ENCODE peak calls at places on chromosomes 16 and 17, in seven cellular contexts. One of them, this sample, is unnamed.

GRCh38 chr17:8746501-8747236 is 2.0 kb upstream of the CCDC42 start:
- DNase-seq in neuronal stem cell: no peak
- DNase-seq in mesenchymal stem cell: peak; percentile 29
- DNase-seq in H1: no peak
- DNase-seq in H9: peak; percentile 23
- DNase-seq in trophoblast cell: peak; percentile 42
- DNase-seq in IMR-90: peak; percentile 5
- DNase-seq in this sample: peak; percentile 57

GRCh38 chr17:4357030-4357635 is 9.3 kb downstream of the UBE2G1 start:
- DNase-seq in trophoblast cell: no peak
- DNase-seq in mesenchymal stem cell: no peak
- DNase-seq in H1: no peak
- DNase-seq in H9: no peak
- DNase-seq in IMR-90: no peak
- DNase-seq in neuronal stem cell: no peak
- DNase-seq in this sample: peak; percentile 52

GRCh38 chr17:74816883-74817620 is 40.9 kb upstream of the NAT9 start:
- DNase-seq in neuronal stem cell: no peak
- DNase-seq in H1: no peak
- DNase-seq in IMR-90: no peak
- DNase-seq in mesenchymal stem cell: no peak
- DNase-seq in trophoblast cell: no peak
- DNase-seq in H9: no peak
- DNase-seq in this sample: no peak

GRCh38 chr16:576823-577201 is 7.0 kb downstream of the PIGQ start:
- DNase-seq in IMR-90: no peak
- DNase-seq in H1: peak; percentile 65
- DNase-seq in neuronal stem cell: no peak
- DNase-seq in mesenchymal stem cell: no peak
- DNase-seq in H9: peak; percentile 73
- DNase-seq in trophoblast cell: no peak
- DNase-seq in this sample: peak; percentile 58

GRCh38 chr17:48727415-48728175 is 955 bp downstream of the HOXB13 start:
- DNase-seq in trophoblast cell: no peak
- DNase-seq in mesenchymal stem cell: no peak
- DNase-seq in neuronal stem cell: no peak
- DNase-seq in IMR-90: no peak
- DNase-seq in H1: no peak
- DNase-seq in H9: no peak
- DNase-seq in this sample: no peak

GRCh38 chr16:22321340-22322001 is 24.3 kb downstream of the POLR3E start:
- DNase-seq in IMR-90: peak; percentile 70
- DNase-seq in H9: peak; percentile 75
- DNase-seq in mesenchymal stem cell: peak; percentile 60
- DNase-seq in neuronal stem cell: peak; percentile 67
- DNase-seq in trophoblast cell: peak; percentile 63
- DNase-seq in H1: peak; percentile 80
- DNase-seq in this sample: peak; percentile 74

GRCh38 chr17:74852237-74853047 is 7.2 kb downstream of the GRIN2C start:
- DNase-seq in mesenchymal stem cell: no peak
- DNase-seq in neuronal stem cell: peak; percentile 80
- DNase-seq in IMR-90: no peak
- DNase-seq in H1: peak; percentile 86
- DNase-seq in H9: peak; percentile 98
- DNase-seq in trophoblast cell: no peak
- DNase-seq in this sample: peak; percentile 95

GRCh38 chr16:49547448-49547847 is 173.8 kb downstream of the C16orf78 start:
- DNase-seq in neuronal stem cell: no peak
- DNase-seq in IMR-90: no peak
- DNase-seq in H1: no peak
- DNase-seq in mesenchymal stem cell: no peak
- DNase-seq in H9: no peak
- DNase-seq in trophoblast cell: no peak
- DNase-seq in this sample: no peak

GRCh38 chr17:79986441-79987186 is 49.1 kb downstream of the TBC1D16 start:
- DNase-seq in trophoblast cell: no peak
- DNase-seq in H1: no peak
- DNase-seq in neuronal stem cell: no peak
- DNase-seq in mesenchymal stem cell: no peak
- DNase-seq in IMR-90: peak; percentile 67
- DNase-seq in H9: no peak
- DNase-seq in this sample: no peak

GRCh38 chr16:14334366-14335105 is 263.4 kb downstream of the MRTFB start:
- DNase-seq in H1: no peak
- DNase-seq in trophoblast cell: peak; percentile 90
- DNase-seq in IMR-90: no peak
- DNase-seq in neuronal stem cell: no peak
- DNase-seq in H9: no peak
- DNase-seq in mesenchymal stem cell: no peak
- DNase-seq in this sample: no peak

GRCh38 chr17:55348749-55349354 is 72.8 kb downstream of the MMD start:
- DNase-seq in H1: peak; percentile 57
- DNase-seq in neuronal stem cell: peak; percentile 33
- DNase-seq in mesenchymal stem cell: peak; percentile 56
- DNase-seq in H9: peak; percentile 58
- DNase-seq in IMR-90: peak; percentile 43
- DNase-seq in trophoblast cell: peak; percentile 22
- DNase-seq in this sample: peak; percentile 50

GRCh38 chr17:65055708-65056638 is 567 bp downstream of the GNA13 start:
- DNase-seq in mesenchymal stem cell: peak; percentile 68
- DNase-seq in IMR-90: peak; percentile 22
- DNase-seq in H1: no peak
- DNase-seq in H9: peak; percentile 51
- DNase-seq in neuronal stem cell: no peak
- DNase-seq in trophoblast cell: peak; percentile 60
- DNase-seq in this sample: peak; percentile 59

GRCh38 chr17:79942591-79943353 is 92.9 kb downstream of the TBC1D16 start:
- DNase-seq in IMR-90: peak; percentile 18
- DNase-seq in trophoblast cell: no peak
- DNase-seq in H1: no peak
- DNase-seq in mesenchymal stem cell: no peak
- DNase-seq in H9: peak; percentile 31
- DNase-seq in neuronal stem cell: no peak
- DNase-seq in this sample: no peak

GRCh38 chr17:63095879-63096278 is 129.8 kb downstream of the TANC2 start:
- DNase-seq in IMR-90: peak; percentile 8
- DNase-seq in H9: no peak
- DNase-seq in H1: no peak
- DNase-seq in neuronal stem cell: no peak
- DNase-seq in trophoblast cell: no peak
- DNase-seq in mesenchymal stem cell: no peak
- DNase-seq in this sample: no peak

GRCh38 chr17:81018044-81018802 is 16.7 kb upstream of the BAIAP2 start:
- DNase-seq in mesenchymal stem cell: peak; percentile 52
- DNase-seq in IMR-90: peak; percentile 63
- DNase-seq in trophoblast cell: no peak
- DNase-seq in H9: no peak
- DNase-seq in H1: no peak
- DNase-seq in neuronal stem cell: peak; percentile 49
- DNase-seq in this sample: no peak

GRCh38 chr16:22297114-22297870 is at the start of gene POLR3E:
- DNase-seq in trophoblast cell: peak; percentile 98
- DNase-seq in H1: peak; percentile 100
- DNase-seq in IMR-90: peak; percentile 95
- DNase-seq in mesenchymal stem cell: peak; percentile 97
- DNase-seq in neuronal stem cell: peak; percentile 100
- DNase-seq in H9: peak; percentile 98
- DNase-seq in this sample: peak; percentile 98

GRCh38 chr16:12646490-12647274 is 157.0 kb downstream of the CPPED1 start:
- DNase-seq in trophoblast cell: no peak
- DNase-seq in neuronal stem cell: no peak
- DNase-seq in H9: no peak
- DNase-seq in H1: no peak
- DNase-seq in IMR-90: no peak
- DNase-seq in mesenchymal stem cell: peak; percentile 20
- DNase-seq in this sample: peak; percentile 75

GRCh38 chr17:72193395-72194106 is 72.7 kb downstream of the SOX9 start:
- DNase-seq in trophoblast cell: no peak
- DNase-seq in mesenchymal stem cell: no peak
- DNase-seq in IMR-90: peak; percentile 69
- DNase-seq in H1: no peak
- DNase-seq in neuronal stem cell: no peak
- DNase-seq in H9: no peak
- DNase-seq in this sample: no peak

GRCh38 chr16:88063201-88063773 is 112.1 kb downstream of the BANP start:
- DNase-seq in IMR-90: peak; percentile 85
- DNase-seq in H9: no peak
- DNase-seq in trophoblast cell: no peak
- DNase-seq in neuronal stem cell: no peak
- DNase-seq in H1: no peak
- DNase-seq in mesenchymal stem cell: peak; percentile 9
- DNase-seq in this sample: no peak

GRCh38 chr16:27431773-27432599 is 30.0 kb downstream of the IL21R start:
- DNase-seq in IMR-90: peak; percentile 45
- DNase-seq in H1: peak; percentile 32
- DNase-seq in mesenchymal stem cell: peak; percentile 6
- DNase-seq in trophoblast cell: peak; percentile 88
- DNase-seq in H9: peak; percentile 15
- DNase-seq in neuronal stem cell: no peak
- DNase-seq in this sample: peak; percentile 50

DNA sequence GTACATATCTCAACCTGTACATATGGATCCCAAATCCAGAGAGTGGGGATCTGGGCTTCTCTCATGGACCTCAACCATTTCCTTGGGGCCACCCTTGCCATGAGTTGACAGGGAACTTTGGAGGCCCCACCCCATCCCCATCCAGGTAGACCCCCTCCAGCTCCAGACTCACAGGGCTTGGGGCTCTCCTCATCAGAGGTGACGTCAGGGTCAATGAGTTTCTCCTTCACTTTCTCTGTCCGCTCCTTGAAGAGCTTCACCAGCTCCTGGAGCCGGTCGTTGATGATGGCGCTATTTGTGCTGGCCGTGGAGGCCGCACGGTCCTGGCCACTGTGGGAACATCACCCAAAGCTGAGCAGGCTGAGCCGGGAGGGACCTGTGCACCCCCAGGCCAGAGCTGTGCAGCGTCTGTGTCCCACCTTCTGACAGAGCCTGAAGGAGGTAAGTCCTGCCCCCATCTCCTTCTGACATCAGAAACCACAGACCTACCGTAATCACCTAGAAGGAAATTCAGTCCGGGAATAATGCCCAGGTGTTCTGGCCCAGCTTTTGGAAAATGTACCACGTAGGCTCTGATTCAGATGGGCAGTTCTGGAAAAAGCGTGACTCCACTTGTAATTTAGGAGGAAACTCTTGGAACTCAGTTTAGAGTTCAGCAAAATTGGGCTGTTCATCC is 50.6 kb downstream of the CNGB1 start:
- DNase-seq in trophoblast cell: no peak
- DNase-seq in H9: no peak
- DNase-seq in mesenchymal stem cell: no peak
- DNase-seq in IMR-90: no peak
- DNase-seq in H1: no peak
- DNase-seq in neuronal stem cell: no peak
- DNase-seq in this sample: no peak
- H3K9ac ChIP-seq in trophoblast cell: no peak overlapping the region
- H3K9ac ChIP-seq in H9: no peak overlapping the region
- H3K9ac ChIP-seq in mesenchymal stem cell: no peak overlapping the region
- H3K9ac ChIP-seq in IMR-90: no peak overlapping the region
- H3K9ac ChIP-seq in H1: no peak overlapping the region
- H3K9ac ChIP-seq in neuronal stem cell: no peak overlapping the region
- H3K9ac ChIP-seq in this sample: no peak overlapping the region

GRCh38 chr16:79485020-79485419 is 115.5 kb downstream of the MAF start:
- DNase-seq in H1: no peak
- DNase-seq in mesenchymal stem cell: no peak
- DNase-seq in trophoblast cell: no peak
- DNase-seq in H9: no peak
- DNase-seq in IMR-90: no peak
- DNase-seq in neuronal stem cell: no peak
- DNase-seq in this sample: no peak
- H3K18ac ChIP-seq in H1: no peak overlapping the region
- H3K18ac ChIP-seq in mesenchymal stem cell: no peak overlapping the region
- H3K18ac ChIP-seq in trophoblast cell: no peak overlapping the region
- H3K18ac ChIP-seq in H9: no peak overlapping the region
- H3K18ac ChIP-seq in IMR-90: no peak overlapping the region
- H3K18ac ChIP-seq in neuronal stem cell: no peak overlapping the region
- H3K18ac ChIP-seq in this sample: no peak overlapping the region

DNA sequence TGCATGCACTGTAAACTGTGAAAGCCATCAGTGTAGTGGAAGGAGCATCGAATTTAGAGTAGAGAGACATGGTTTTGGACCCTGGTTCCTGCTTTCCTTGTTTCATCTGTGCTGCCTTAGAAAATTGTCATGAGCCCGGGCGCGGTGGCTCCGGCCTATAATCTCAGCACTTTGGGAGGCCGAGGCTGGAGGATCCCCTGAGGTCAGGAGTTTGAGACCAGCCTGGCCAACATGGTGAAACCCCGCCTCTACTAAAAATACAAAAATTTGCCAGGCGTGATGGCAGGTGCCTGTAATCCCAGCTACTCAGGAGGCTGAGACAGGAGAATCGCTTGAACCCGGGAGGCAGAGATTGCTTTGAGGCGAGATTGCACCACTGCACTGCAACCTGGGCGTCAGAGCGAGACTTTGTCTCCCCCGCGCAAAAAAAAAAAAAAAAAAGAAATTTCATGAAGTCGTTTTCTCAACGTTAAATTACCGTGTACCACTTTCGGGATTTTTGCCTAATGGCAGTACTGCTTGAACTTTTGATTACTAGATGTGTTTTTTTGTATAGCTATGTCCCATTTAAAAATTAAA is 912 bp downstream of the COQ7 start:
- DNase-seq in mesenchymal stem cell: no peak
- DNase-seq in trophoblast cell: no peak
- DNase-seq in IMR-90: no peak
- DNase-seq in H1: no peak
- DNase-seq in H9: no peak
- DNase-seq in neuronal stem cell: no peak
- DNase-seq in this sample: no peak
- H3K27ac ChIP-seq in mesenchymal stem cell: peak overlapping the region; percentile 34
- H3K27ac ChIP-seq in trophoblast cell: no peak overlapping the region
- H3K27ac ChIP-seq in IMR-90: peak overlapping the region; percentile 87
- H3K27ac ChIP-seq in H1: no peak overlapping the region
- H3K27ac ChIP-seq in H9: no peak overlapping the region
- H3K27ac ChIP-seq in neuronal stem cell: no peak overlapping the region
- H3K27ac ChIP-seq in this sample: no peak overlapping the region

GRCh38 chr17:19264681-19265080 is 27.5 kb downstream of the EPN2 start:
- DNase-seq in IMR-90: no peak
- DNase-seq in neuronal stem cell: no peak
- DNase-seq in trophoblast cell: no peak
- DNase-seq in H1: no peak
- DNase-seq in mesenchymal stem cell: no peak
- DNase-seq in H9: no peak
- DNase-seq in this sample: no peak

GRCh38 chr17:19263621-19264010 is 26.4 kb downstream of the EPN2 start:
- DNase-seq in IMR-90: peak; percentile 76
- DNase-seq in neuronal stem cell: no peak
- DNase-seq in H9: no peak
- DNase-seq in mesenchymal stem cell: peak; percentile 77
- DNase-seq in H1: no peak
- DNase-seq in trophoblast cell: peak; percentile 55
- DNase-seq in this sample: no peak

GRCh38 chr17:19260958-19261357 is 23.8 kb downstream of the EPN2 start:
- DNase-seq in neuronal stem cell: no peak
- DNase-seq in trophoblast cell: no peak
- DNase-seq in mesenchymal stem cell: no peak
- DNase-seq in H1: no peak
- DNase-seq in IMR-90: no peak
- DNase-seq in H9: no peak
- DNase-seq in this sample: peak; percentile 27

GRCh38 chr17:19264277-19264676 is 27.1 kb downstream of the EPN2 start:
- DNase-seq in trophoblast cell: peak; percentile 72
- DNase-seq in neuronal stem cell: no peak
- DNase-seq in mesenchymal stem cell: no peak
- DNase-seq in H1: no peak
- DNase-seq in H9: no peak
- DNase-seq in IMR-90: no peak
- DNase-seq in this sample: no peak

GRCh38 chr17:19262650-19263620 is 25.8 kb downstream of the EPN2 start:
- DNase-seq in IMR-90: peak; percentile 69
- DNase-seq in H1: no peak
- DNase-seq in H9: no peak
- DNase-seq in neuronal stem cell: no peak
- DNase-seq in mesenchymal stem cell: peak; percentile 89
- DNase-seq in trophoblast cell: peak; percentile 46
- DNase-seq in this sample: no peak
- H3K9ac ChIP-seq in IMR-90: no peak overlapping the region
- H3K9ac ChIP-seq in H1: no peak overlapping the region
- H3K9ac ChIP-seq in H9: no peak overlapping the region
- H3K9ac ChIP-seq in neuronal stem cell: no peak overlapping the region
- H3K9ac ChIP-seq in mesenchymal stem cell: peak overlapping the region; percentile 78
- H3K9ac ChIP-seq in trophoblast cell: no peak overlapping the region
- H3K9ac ChIP-seq in this sample: no peak overlapping the region

This sample was measured in mesendoderm.